ENCODE peak calls at places on chromosomes 3 and 15, in four cellular contexts. B is adrenal gland, V is type B pancreatic cell, K is GM10248. C is an unnamed sample.

GRCh38 chr3:64340636-64341240 is 115.5 kb upstream of the PRICKLE2 start:
- DNase-seq in B (no peak), V (no peak), K (no peak), C (no peak)

GRCh38 chr3:8596706-8597514 is 47.7 kb downstream of the SSUH2 start:
- DNase-seq in B (no peak), V (no peak), K (no peak), C (no peak)

GRCh38 chr3:123773681-123774431 is 110.3 kb downstream of the MYLK start:
- DNase-seq in B (no peak), V (no peak), K (no peak), C (no peak)

GRCh38 chr15:28123408-28124023 is 24.4 kb upstream of the OCA2 start:
- DNase-seq in B (peak), V (no peak), K (peak), C (peak)

GRCh38 chr3:64505419-64505818 is 182.4 kb downstream of the ADAMTS9 start:
- DNase-seq in B (no peak), V (no peak), K (no peak), C (no peak)

GRCh38 chr3:144915202-144915601 is 943.6 kb downstream of the DIPK2A start:
- DNase-seq in B (no peak), V (no peak), K (no peak), C (no peak)

GRCh38 chr3:98779936-98780335 is 16.8 kb downstream of the ST3GAL6 start:
- DNase-seq in B (no peak), V (no peak), K (no peak), C (no peak)

GRCh38 chr3:58005662-58006061 is 2.6 kb upstream of the FLNB start:
- DNase-seq in B (no peak), V (no peak), K (no peak), C (no peak)

GRCh38 chr3:97914390-97914789 is 57.8 kb downstream of the RIOX2 start:
- DNase-seq in B (no peak), V (no peak), K (no peak), C (no peak)

GRCh38 chr3:188553569-188553968 is 399.6 kb downstream of the LPP start:
- DNase-seq in B (no peak), V (no peak), K (no peak), C (peak)

GRCh38 chr3:110413807-110414748 is 657.5 kb upstream of the NECTIN3 start:
- DNase-seq in B (no peak), V (no peak), K (no peak), C (no peak)

GRCh38 chr3:72791132-72791531 is 57.1 kb downstream of the SHQ1 start:
- DNase-seq in B (no peak), V (no peak), K (no peak), C (no peak)

GRCh38 chr3:52481819-52482521 is 13.2 kb upstream of the STAB1 start:
- DNase-seq in B (no peak), V (no peak), K (no peak), C (peak)

GRCh38 chr3:158918008-158918407 is 116.2 kb downstream of the MFSD1 start:
- DNase-seq in B (peak), V (no peak), K (peak), C (peak)

GRCh38 chr15:76866008-76866407 is 39.1 kb downstream of the SCAPER start:
- DNase-seq in B (peak), V (no peak), K (no peak), C (no peak)

GRCh38 chr15:51161491-51162260 is 67.0 kb upstream of the TNFAIP8L3 start:
- DNase-seq in B (no peak), V (no peak), K (no peak), C (no peak)

GRCh38 chr15:96553006-96553405 is 222.5 kb downstream of the NR2F2 start:
- DNase-seq in B (no peak), V (no peak), K (no peak), C (no peak)

GRCh38 chr15:39358441-39359041 is 222.3 kb upstream of the THBS1 start:
- DNase-seq in B (peak), V (no peak), K (no peak), C (peak)

GRCh38 chr15:32687556-32687955 is 30.2 kb upstream of the GREM1 start:
- DNase-seq in B (no peak), V (no peak), K (no peak), C (no peak)

DNA sequence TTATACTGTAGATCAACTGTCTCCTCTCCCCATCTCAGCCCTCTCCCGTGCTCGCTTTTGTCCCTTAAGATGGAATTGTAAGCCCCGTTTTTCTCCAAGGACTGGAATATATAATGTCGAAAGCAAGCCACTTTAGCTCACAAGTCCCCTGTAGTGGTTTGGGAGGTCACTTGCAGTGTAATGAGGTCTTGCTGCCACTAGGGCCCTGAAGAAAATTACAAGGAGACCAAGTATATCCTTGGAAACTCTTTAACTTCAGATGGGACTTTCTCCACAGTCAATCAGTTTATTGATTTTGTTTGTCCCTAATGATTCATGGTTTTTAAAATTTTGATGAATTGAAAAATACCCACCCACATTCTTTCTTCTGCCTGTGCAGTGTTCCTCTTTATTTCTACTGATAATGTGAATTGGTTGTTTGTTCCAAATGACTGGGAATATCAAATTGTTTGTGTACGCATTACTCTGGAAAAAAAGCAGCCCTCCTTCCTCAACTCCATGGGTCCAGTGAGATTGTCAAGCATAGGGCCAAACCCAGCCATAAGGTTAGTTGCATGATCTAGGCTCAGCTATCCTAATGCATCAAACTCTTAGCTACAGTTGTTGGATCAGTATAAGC is 294.8 kb downstream of the MCTP2 start:
- DNase-seq in B (no peak), V (no peak), K (no peak), C (no peak)
- TF ChIP-seq CTCF in B (no peak), V (peak), K (no peak), C (peak)

DNA sequence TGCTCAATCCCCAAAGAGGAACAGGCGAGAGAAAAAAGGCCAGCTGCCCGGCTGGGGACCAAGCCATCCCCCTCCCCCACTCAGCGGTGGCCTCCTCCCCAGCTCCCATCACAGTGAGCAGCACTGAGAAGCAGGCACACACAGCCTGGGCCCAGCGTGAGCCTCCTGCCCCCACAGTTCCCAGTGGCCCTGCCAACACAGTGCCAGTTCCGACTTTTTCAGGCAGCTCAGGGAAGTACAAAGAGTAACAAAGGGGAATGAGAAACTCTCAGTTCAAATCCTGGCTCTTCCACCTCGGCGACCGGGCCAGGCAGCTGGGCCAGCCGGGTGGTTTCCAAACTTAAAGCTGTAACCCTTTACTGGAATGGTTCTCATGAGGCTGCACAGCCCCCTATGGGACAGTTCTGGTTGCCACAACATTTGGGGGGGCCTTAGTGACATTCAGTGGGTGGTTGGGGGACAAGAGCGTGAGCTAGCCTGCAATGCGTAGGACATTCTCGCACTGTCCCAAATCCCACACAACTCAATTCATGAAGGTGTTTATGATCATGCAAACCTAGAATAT is 18.4 kb downstream of the TNK2 start:
- DNase-seq in B (no peak), V (no peak), K (no peak), C (no peak)
- TF ChIP-seq CTCF in B (no peak), V (no peak), K (no peak), C (no peak)

GRCh38 chr3:167451282-167451681 is 22.6 kb downstream of the SERPINI2 start:
- DNase-seq in B (no peak), V (no peak), K (no peak), C (no peak)
- TF ChIP-seq CTCF in B (no peak), V (no peak), K (no peak), C (no peak)

GRCh38 chr15:49044002-49044401 is 2.2 kb downstream of the SECISBP2L start:
- DNase-seq in B (no peak), V (no peak), K (no peak), C (no peak)

GRCh38 chr15:49044761-49045571 is 1.3 kb downstream of the SECISBP2L start:
- DNase-seq in B (no peak), V (no peak), K (no peak), C (no peak)

GRCh38 chr15:49047456-49047855 is 1.2 kb upstream of the SECISBP2L start:
- DNase-seq in B (no peak), V (no peak), K (no peak), C (no peak)

GRCh38 chr15:49045691-49046112 is 544 bp downstream of the SECISBP2L start:
- DNase-seq in B (peak), V (no peak), K (peak), C (no peak)

DNA sequence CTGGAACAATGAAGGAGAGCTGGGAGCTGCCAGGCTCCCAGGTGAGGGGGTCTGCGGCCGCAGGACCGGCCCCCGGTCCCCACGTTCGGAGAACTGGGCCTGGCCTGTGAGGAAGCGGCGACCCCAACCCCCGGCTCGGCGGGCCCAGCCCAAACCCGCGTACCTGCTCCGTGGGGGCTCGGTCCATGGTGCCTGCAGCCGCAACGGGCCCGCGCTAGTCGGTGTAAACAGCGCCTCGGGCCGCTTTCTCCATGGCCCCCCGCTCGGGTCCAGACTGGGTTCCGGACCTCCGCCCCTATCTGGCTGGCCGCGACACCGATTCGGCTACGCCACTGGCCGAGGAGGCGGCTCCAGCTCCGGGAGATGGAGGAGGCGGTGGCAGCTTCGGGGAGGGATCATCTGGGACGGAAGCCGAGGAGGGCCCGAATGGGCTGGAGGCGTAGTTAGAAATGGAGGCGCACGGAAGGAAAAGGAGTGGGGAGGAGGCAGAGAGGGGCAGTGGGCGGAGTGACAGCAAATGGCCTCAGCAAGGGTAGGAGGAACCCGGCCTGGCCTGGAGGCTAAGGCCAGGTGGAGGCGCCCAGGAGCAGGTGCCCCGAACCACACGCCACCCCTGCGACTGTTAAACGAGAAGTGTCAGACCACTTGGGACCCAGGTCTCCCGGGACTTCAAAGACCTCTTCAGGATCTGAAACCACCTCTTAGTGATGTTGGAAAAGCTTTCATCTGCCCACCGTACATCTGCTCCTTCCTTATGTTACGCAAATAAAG is at the start of gene SECISBP2L:
- DNase-seq in B (peak), V (peak), K (peak), C (peak)
- TF ChIP-seq CTCF in B (no peak), V (peak), K (peak), C (no peak)

GRCh38 chr3:173733029-173733652 is 335.6 kb downstream of the NLGN1 start:
- DNase-seq in B (no peak), V (no peak), K (no peak), C (no peak)
- TF ChIP-seq CTCF in B (peak), V (peak), K (peak), C (no peak)

DNA sequence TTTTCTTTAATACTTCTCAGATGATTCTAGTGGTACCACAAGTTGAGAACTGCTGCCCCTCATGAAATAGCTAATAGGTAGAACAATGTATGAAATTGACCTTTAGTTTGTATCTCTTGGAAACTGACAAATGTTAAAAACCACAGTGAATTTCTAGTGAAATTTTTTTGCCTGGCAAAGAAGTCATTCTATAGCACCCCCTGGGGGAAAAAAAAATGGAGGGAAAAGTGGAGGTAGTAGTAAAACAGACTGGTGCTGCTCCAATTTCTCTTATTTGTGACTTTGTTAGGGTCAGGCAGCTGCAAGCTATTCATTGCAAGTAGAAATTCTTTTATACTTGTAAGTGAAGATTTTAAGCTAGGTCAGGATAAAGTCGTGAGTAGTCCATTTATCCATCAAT is 605.0 kb downstream of the NLGN1 start:
- DNase-seq in B (no peak), V (no peak), K (no peak), C (no peak)
- TF ChIP-seq CTCF in B (no peak), V (peak), K (no peak), C (no peak)

DNA sequence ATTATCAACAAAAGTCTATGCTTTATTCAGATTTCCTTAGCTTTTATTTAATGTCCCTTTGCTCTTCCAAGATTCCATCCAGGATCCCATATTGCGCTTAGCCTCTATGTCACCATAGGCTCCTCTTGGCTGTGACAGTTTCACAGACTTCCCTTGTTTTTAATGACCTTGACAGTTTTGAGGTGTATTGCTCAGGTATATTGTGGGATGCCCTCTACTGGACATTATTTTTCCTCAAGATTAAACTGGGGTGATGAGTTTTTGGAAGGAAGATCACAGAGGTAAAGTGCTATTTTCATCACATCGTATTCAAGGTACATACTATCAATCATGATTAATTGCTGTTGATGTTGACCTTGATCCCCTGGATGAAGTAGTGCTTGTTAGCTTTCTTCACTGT is 99.1 kb upstream of the SMAD3 start:
- DNase-seq in B (no peak), V (no peak), K (no peak), C (no peak)
- TF ChIP-seq CTCF in B (no peak), V (peak), K (no peak), C (no peak)

GRCh38 chr3:36792342-36792741 is 28.0 kb upstream of the DCLK3 start:
- DNase-seq in B (no peak), V (no peak), K (peak), C (peak)
- TF ChIP-seq CTCF in B (no peak), V (peak), K (peak), C (no peak)

DNA sequence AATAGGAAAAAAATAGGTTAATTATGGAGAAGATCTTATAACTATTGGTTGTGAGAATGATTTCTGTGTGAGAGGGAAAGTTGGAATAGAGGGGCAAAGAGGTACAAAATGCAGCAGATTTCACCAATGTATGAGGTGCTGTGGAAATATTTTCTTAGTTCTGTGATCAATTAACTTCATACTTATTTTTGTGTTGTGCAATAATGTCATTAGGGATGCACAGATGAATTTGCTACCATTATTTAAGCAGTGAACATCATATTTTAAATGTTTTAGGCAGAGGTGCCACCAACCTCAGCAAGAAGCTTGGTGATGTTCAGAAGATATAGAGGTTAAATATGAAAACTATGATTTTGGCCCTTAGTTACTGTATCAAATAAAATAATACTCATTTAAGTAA is 21.6 kb downstream of the MBNL1 start:
- DNase-seq in B (no peak), V (no peak), K (no peak), C (no peak)
- TF ChIP-seq CTCF in B (no peak), V (no peak), K (no peak), C (no peak)